ENCODE peak calls at places on chromosomes 6 and 20, in five cellular contexts. G is CD8-positive, alpha-beta T cell; Q is left ventricle myocardium inferior; Y is fibroblast of lung; P is HepG2. T is an unnamed sample. For H3K9me3, H3K36me3 and H3K27me3, the result is how much of the 10 kb centered on the place peaks cover.

GRCh38 chr20:44572551-44573500 is 9.6 kb upstream of the PKIG start:
- DNase-seq in P (no peak), Q (peak), G (no peak), Y (peak), T (no peak)

GRCh38 chr6:117233146-117233545 is 32.2 kb upstream of the VGLL2 start:
- DNase-seq in P (no peak), G (no peak), Q (no peak), Y (peak), T (no peak)

GRCh38 chr6:4472953-4473642 is 303.1 kb upstream of the CDYL start:
- DNase-seq in Y (no peak), P (no peak), G (no peak), Q (no peak), T (no peak)

GRCh38 chr6:103570431-103570830 is 1289.3 kb downstream of the HACE1 start:
- DNase-seq in G (no peak), Y (no peak), Q (no peak), P (no peak), T (no peak)

GRCh38 chr6:136421537-136422158 is 128.6 kb downstream of the MAP7 start:
- DNase-seq in P (no peak), Y (no peak), G (no peak), Q (no peak), T (no peak)

GRCh38 chr6:43575105-43575771 is 600 bp downstream of the XPO5 start:
- DNase-seq in G (no peak), Y (peak), Q (peak), P (peak), T (peak)

GRCh38 chr20:55252525-55252924 is 752.8 kb downstream of the CBLN4 start:
- DNase-seq in P (no peak), Y (peak), Q (no peak), G (no peak), T (no peak)

GRCh38 chr6:36971926-36972673 is 13.9 kb downstream of the MTCH1 start:
- DNase-seq in Y (no peak), G (no peak), Q (no peak), P (no peak), T (no peak)

GRCh38 chr6:39998126-39998525 is 63.9 kb upstream of the MOCS1 start:
- DNase-seq in Q (no peak), G (no peak), Y (no peak), P (no peak), T (no peak)

GRCh38 chr20:59752101-59752586 is 147.8 kb downstream of the PHACTR3 start:
- DNase-seq in Y (no peak), Q (peak), G (no peak), P (no peak), T (no peak)
- H3K9me3 ChIP-seq in Y (under half), Q (under half), G (under half), P (under half), T (under half)

DNA sequence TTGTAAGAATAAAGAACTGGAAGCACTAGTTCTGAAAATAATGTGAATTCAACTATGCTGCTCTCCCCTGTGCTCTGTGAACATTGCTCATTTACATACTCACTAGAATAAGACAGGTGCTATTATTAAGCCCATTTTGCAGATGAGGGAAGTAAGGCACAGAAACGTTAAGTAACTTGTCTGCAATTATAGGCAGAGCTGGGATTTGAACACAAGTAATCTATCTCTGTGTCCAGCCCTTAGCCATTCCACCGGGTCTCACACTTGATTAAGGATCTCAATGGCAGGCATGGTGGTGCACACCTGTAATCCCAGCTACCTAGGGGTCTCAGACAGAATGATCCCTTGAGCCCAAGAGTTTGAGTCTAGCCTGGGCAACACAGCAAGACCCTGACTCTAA is 357.7 kb downstream of the CD83 start:
- DNase-seq in Y (no peak), Q (no peak), P (no peak), G (no peak), T (no peak)
- H3K36me3 ChIP-seq in Y (under half), Q (under half), P (under half), G (under half), T (under half)

DNA sequence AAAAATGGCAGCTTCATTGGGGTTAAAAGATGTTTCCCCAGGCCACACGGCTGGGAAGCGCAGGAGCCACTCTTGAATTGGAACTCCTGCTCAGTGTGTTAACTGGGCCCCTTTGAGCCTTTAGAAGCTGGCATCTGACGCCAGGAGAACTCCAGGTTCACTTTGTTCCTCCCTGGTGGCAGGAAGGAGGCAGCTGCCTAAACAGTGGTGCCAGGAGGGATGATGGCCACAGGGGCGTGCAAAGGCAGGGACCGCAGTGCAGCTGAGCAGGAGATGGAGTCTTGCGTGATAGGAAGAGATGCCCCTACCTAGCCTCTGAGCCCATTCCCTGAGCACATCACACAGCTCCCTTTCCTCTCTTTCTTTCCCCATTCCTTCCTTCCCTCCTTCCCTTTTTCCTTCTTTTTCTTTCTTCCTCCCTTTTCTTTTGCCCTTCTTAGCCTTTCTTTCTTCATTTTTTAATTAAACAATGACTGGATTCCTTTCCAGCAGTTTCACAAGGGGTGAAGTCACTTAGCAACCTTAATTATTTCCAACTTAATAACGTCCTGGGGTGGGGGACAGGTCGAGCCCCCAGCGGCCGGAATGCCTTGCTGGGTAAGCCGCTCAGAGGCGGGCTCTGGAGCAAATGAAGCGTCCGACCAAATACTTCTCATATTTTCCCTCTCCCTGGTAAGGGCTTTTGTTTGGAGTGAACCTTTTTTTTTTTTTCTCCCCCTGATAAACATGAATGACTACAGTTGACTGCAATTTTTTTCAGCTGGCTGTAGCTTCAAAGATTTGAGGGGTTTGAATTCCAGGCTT is 20.8 kb upstream of the BMP7 start:
- DNase-seq in Y (peak), G (no peak), P (no peak), Q (no peak), T (no peak)
- H3K27me3 ChIP-seq in Y (under half), G (under half), P (half or more), Q (half or more), T (under half)

DNA sequence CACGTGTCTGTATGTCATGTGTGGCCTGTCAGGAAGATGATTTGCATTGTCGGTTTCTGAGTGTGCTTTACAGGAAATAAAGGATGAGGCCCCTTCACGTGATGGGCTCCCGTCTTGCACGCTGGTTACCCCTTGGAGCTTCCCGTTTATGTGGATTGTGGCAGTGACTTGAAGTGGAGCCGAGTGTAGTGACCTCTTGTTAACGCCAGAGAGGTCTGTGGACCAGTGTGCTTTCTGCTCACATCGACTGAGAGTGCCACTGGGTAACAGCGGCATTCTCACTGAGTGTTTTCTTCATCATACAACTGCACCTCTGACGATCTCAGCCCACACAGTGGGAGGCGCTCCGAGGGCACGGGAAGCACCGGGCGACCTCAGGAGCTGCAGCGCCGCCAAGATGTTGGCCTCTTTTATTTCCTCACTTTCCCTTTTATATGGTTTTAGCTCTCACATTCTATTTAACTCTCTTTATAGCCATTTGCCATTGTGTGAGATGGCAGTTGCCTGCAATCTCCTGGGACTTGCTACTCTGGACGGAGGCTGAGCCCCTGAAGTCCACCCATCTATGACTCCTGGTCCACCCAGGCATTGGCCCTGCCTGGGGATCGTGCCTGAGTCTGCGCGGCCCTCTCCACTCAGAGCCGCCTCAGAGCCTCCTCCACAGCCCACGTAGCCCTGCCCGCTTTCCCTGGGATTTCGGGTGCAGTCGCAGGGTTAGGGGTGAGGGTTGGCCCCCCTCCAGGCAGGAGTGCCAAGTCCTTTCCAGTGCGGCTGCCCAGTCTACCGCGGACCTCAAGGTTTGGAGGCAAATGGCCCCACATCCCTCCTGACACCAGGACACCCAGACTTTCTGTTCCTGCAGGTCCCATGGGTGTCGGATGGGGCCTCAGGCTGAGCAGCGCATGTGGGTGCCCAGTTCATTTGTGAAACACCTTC is 238.9 kb downstream of the ERMARD start:
- DNase-seq in Y (no peak), P (no peak), G (no peak), Q (no peak), T (no peak)
- H3K9me3 ChIP-seq in Y (under half), P (under half), G (under half), Q (under half), T (under half)